ENCODE peak calls at places on chromosomes 5 and 9, in nine cellular contexts. B is type B pancreatic cell, E is upper lobe of right lung, Q is AG10803, C is endothelial cell, J is fibroblast of the aortic adventitia, Y is A549, R is brain microvascular endothelial cell, L is GM13976. T is an unnamed sample.

GRCh38 chr9:93479726-93480125 is 26.3 kb upstream of the FAM120AOS start:
- DNase-seq in B (no peak), E (no peak), Q (peak; percentile 79), C (no peak), J (peak; percentile 47), Y (no peak), R (no peak), L (no peak), T (no peak)

GRCh38 chr9:94900222-94901018 is 173.9 kb downstream of the AOPEP start:
- DNase-seq in B (no peak), E (no peak), Q (peak; percentile 99), C (no peak), J (peak; percentile 100), Y (peak; percentile 83), R (peak; percentile 89), L (no peak), T (no peak)

GRCh38 chr5:72166070-72166979 is 59.0 kb downstream of the MAP1B start:
- DNase-seq in B (no peak), E (no peak), Q (peak; percentile 67), C (peak; percentile 27), J (peak; percentile 70), Y (no peak), R (no peak), L (no peak), T (no peak)

GRCh38 chr5:34891981-34892380 is 23.3 kb downstream of the RAD1 start:
- DNase-seq in B (no peak), E (no peak), Q (peak; percentile 98), C (no peak), J (peak; percentile 97), Y (no peak), R (peak; percentile 6), L (no peak), T (no peak)

GRCh38 chr5:143896981-143897380 is 85.0 kb downstream of the HMHB1 start:
- DNase-seq in B (no peak), E (no peak), Q (peak; percentile 35), C (no peak), J (peak; percentile 62), Y (no peak), R (peak; percentile 77), L (no peak), T (no peak)

GRCh38 chr9:27528886-27529315 is 713 bp downstream of the MOB3B start:
- DNase-seq in B (peak; percentile 74), E (peak; percentile 82), Q (no peak), C (peak; percentile 50), J (peak; percentile 3), Y (peak; percentile 24), R (no peak), L (peak; percentile 77), T (peak; percentile 73)

GRCh38 chr5:141514330-141515111 is 25.6 kb downstream of the PCDHGC5 start:
- DNase-seq in B (no peak), E (no peak), Q (peak; percentile 88), C (no peak), J (peak; percentile 58), Y (no peak), R (peak; percentile 35), L (no peak), T (no peak)

GRCh38 chr9:35395076-35395675 is 94.7 kb upstream of the RUSC2 start:
- DNase-seq in B (peak; percentile 7), E (no peak), Q (no peak), C (no peak), J (no peak), Y (no peak), R (no peak), L (no peak), T (no peak)

GRCh38 chr5:145562931-145563330 is 272.2 kb downstream of the PRELID2 start:
- DNase-seq in B (no peak), E (no peak), Q (no peak), C (no peak), J (peak; percentile 22), Y (no peak), R (peak; percentile 3), L (no peak), T (no peak)

GRCh38 chr5:169901896-169902295 is 78.4 kb downstream of the INSYN2B start:
- DNase-seq in B (no peak), E (no peak), Q (no peak), C (no peak), J (no peak), Y (no peak), R (no peak), L (no peak), T (no peak)

GRCh38 chr5:99037668-99038067 is 108.9 kb upstream of the CHD1 start:
- DNase-seq in B (no peak), E (no peak), Q (no peak), C (no peak), J (no peak), Y (no peak), R (peak; percentile 24), L (no peak), T (no peak)

GRCh38 chr5:93331864-93332263 is 249.2 kb downstream of the NR2F1-AS1 start:
- DNase-seq in B (no peak), E (no peak), Q (no peak), C (no peak), J (peak; percentile 95), Y (no peak), R (no peak), L (no peak), T (no peak)

GRCh38 chr5:53714324-53715010 is 154.0 kb downstream of the NDUFS4 start:
- DNase-seq in B (no peak), E (no peak), Q (peak; percentile 22), C (no peak), J (no peak), Y (peak; percentile 13), R (no peak), L (no peak), T (no peak)

GRCh38 chr9:73745598-73745997 is 593.9 kb downstream of the ANXA1 start:
- DNase-seq in B (no peak), E (no peak), Q (no peak), C (no peak), J (no peak), Y (no peak), R (no peak), L (no peak), T (no peak)

GRCh38 chr9:69768101-69768500 is 8.3 kb upstream of the PTAR1 start:
- DNase-seq in B (no peak), E (no peak), Q (peak; percentile 84), C (no peak), J (peak; percentile 42), Y (no peak), R (no peak), L (no peak), T (no peak)

GRCh38 chr9:95940265-95940664 is 64.8 kb downstream of the ERCC6L2 start:
- DNase-seq in B (no peak), E (no peak), Q (no peak), C (no peak), J (peak; percentile 11), Y (no peak), R (no peak), L (no peak), T (no peak)

GRCh38 chr9:1100945-1101344 is 50.8 kb downstream of the DMRT2 start:
- DNase-seq in B (no peak), E (peak; percentile 69), Q (peak; percentile 45), C (peak; percentile 70), J (peak; percentile 34), Y (peak; percentile 40), R (peak; percentile 30), L (no peak), T (no peak)

GRCh38 chr5:142087920-142088679 is 20.5 kb upstream of the NDFIP1 start:
- DNase-seq in B (no peak), E (no peak), Q (no peak), C (no peak), J (no peak), Y (no peak), R (no peak), L (no peak), T (no peak)

DNA sequence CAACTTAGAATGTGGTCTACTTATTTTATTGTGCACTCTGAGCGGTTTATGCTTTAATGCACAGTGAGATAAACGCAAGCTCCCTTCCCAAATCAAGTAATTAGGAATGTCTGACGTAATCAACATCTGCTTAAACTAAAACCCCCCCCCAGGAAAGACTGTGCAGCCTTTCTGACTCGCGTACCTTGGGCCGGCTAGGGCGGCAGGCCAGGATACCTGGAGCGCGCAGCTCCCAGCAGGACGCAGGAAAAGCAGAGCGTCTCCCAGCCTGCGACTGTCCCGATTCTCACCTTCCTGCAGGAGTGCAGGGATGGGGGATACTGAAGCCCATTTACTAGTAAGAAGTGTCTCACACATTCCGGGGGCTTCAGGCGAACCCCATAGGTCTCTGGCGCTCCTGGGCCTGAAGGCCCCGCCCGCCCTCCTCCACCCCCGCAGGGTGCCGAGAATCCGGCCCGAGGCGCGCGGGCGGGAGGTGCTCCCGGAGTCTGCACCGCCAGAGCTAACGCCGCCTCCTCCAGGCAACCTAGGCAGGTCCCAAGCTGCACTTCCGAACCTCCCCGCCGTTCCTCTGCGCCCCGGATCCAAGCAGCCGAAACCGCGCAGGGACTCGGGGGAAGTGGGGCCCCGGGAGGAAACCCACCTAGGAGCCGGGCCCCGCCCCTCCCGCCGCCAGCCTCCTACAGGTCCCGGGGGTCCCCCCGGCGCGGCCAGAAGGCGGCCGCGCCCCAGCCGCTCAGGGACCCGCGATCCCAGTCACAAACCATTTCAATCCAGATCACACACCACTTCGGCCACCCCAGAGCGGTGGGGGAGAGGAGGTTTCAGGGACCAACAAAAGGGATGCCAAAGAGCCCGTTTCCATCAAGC is 1.4 kb downstream of the ROR2 start:
- DNase-seq in B (peak; percentile 82), E (peak; percentile 76), Q (no peak), C (peak; percentile 61), J (peak; percentile 45), Y (peak; percentile 56), R (peak; percentile 20), L (peak; percentile 64), T (peak; percentile 37)
- TF ChIP-seq CTCF in B (peak; percentile 71), E (peak; percentile 18), Q (no peak), C (no peak), J (peak; percentile 43), Y (no peak), R (peak; percentile 26), L (no peak), T (no peak)

GRCh38 chr9:131270171-131271015 is 5.9 kb downstream of the FAM78A start:
- DNase-seq in B (no peak), E (peak; percentile 86), Q (no peak), C (peak; percentile 60), J (no peak), Y (no peak), R (no peak), L (peak; percentile 79), T (peak; percentile 68)
- TF ChIP-seq CTCF in B (no peak), E (no peak), Q (no peak), C (no peak), J (no peak), Y (no peak), R (no peak), L (no peak), T (no peak)

DNA sequence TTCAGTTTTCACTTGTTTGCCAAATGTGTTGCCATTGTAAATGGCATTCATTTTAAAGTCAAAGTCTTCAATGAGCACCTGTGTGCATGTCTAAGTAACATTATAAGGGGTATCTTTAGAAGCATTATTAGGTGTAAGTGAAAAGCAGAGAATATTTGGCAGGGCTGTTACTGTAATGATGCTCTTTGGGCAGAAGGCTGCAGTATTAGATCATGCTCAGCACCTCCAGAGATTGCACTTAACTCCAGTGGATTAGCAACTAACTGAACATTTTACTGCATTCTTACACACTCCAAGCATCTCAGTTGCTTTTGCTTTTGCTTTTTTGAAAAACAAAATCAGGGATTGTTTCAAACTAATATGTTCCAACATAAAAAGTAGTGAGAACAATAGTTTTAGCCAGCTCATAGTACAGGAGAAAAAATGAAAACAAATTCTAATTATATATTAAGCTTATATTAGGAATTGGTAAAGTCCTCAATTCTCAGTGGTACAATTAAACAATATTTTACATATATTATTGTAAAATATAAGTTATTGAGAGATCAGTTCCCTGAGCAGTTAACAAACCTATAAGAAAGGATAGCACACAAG is 1740.9 kb upstream of the CDH9 start:
- DNase-seq in B (no peak), E (no peak), Q (no peak), C (peak; percentile 9), J (no peak), Y (peak; percentile 31), R (peak; percentile 29), L (no peak), T (no peak)
- TF ChIP-seq CTCF in B (peak; percentile 60), E (no peak), Q (no peak), C (no peak), J (no peak), Y (peak; percentile 28), R (peak; percentile 50), L (no peak), T (no peak)

GRCh38 chr9:18438300-18438925 is 35.5 kb upstream of the ADAMTSL1 start:
- DNase-seq in B (no peak), E (peak; percentile 62), Q (no peak), C (peak; percentile 22), J (peak; percentile 55), Y (no peak), R (peak; percentile 50), L (no peak), T (no peak)
- TF ChIP-seq CTCF in B (peak; percentile 44), E (no peak), Q (peak; percentile 39), C (no peak), J (peak; percentile 45), Y (no peak), R (peak; percentile 65), L (no peak), T (no peak)

T was measured in GM10248.